ENCODE peak calls at places on chromosomes 6 and 20, in four cellular contexts. K, C, S and M are unnamed samples.

GRCh38 chr6:11096109-11096508 is 2.5 kb downstream of the SMIM13 start:
- DNase-seq in K (peak), S (peak), C (peak), M (peak)

GRCh38 chr6:152296648-152297376 is 340.4 kb downstream of the SYNE1 start:
- DNase-seq in K (no peak), S (no peak), C (no peak), M (no peak)

GRCh38 chr6:109406196-109406595 is 23.9 kb upstream of the CD164 start:
- DNase-seq in C (no peak), S (peak), K (no peak), M (peak)

GRCh38 chr6:137230547-137230946 is 11.4 kb upstream of the IFNGR1 start:
- DNase-seq in K (no peak), C (no peak), S (no peak), M (no peak)

GRCh38 chr6:161443868-161444267 is 170.0 kb upstream of the AGPAT4 start:
- DNase-seq in C (no peak), K (no peak), S (no peak), M (no peak)

GRCh38 chr6:169420912-169421543 is 167.4 kb upstream of the THBS2 start:
- DNase-seq in C (no peak), K (peak), S (no peak), M (no peak)

GRCh38 chr6:46935687-46936086 is 13.9 kb upstream of the ADGRF5 start:
- DNase-seq in C (no peak), S (no peak), K (no peak), M (no peak)

GRCh38 chr6:137155830-137156229 is 17.6 kb downstream of the IL22RA2 start:
- DNase-seq in C (no peak), K (peak), S (peak), M (peak)

GRCh38 chr6:19354181-19354580 is 483.0 kb upstream of the ID4 start:
- DNase-seq in K (no peak), S (no peak), C (no peak), M (no peak)

GRCh38 chr20:24747015-24747712 is 201.9 kb upstream of the CST7 start:
- DNase-seq in C (no peak), K (no peak), S (no peak), M (no peak)

GRCh38 chr20:48686238-48687096 is 141.3 kb downstream of the PREX1 start:
- DNase-seq in C (peak), S (peak), K (no peak), M (no peak)

GRCh38 chr6:157961829-157962228 is 19.8 kb upstream of the SYNJ2 start:
- DNase-seq in C (no peak), K (no peak), S (no peak), M (no peak)

GRCh38 chr6:138001750-138002349 is 105.4 kb downstream of the PERP start:
- DNase-seq in K (peak), C (peak), S (peak), M (no peak)

GRCh38 chr6:68638225-68638900 is 3.3 kb downstream of the ADGRB3 start:
- DNase-seq in S (no peak), C (no peak), K (peak), M (no peak)

GRCh38 chr6:13676551-13677156 is 35.0 kb downstream of the RANBP9 start:
- DNase-seq in K (no peak), S (no peak), C (no peak), M (no peak)

GRCh38 chr6:44092312-44092884 is 34.9 kb downstream of the MRPL14 start:
- DNase-seq in C (no peak), K (no peak), S (no peak), M (no peak)

GRCh38 chr20:39993737-39994136 is 695.3 kb downstream of the MAFB start:
- DNase-seq in K (no peak), C (no peak), S (no peak), M (no peak)

GRCh38 chr20:38141154-38141888 is 23.7 kb downstream of the TGM2 start:
- DNase-seq in S (no peak), K (no peak), C (no peak), M (no peak)

GRCh38 chr6:44489912-44490604 is 102.6 kb downstream of the CDC5L start:
- DNase-seq in K (peak), S (peak), C (no peak), M (peak)

GRCh38 chr20:21109144-21109543 is 3.0 kb upstream of the LINC00237 start:
- DNase-seq in K (no peak), S (no peak), C (no peak), M (no peak)

GRCh38 chr6:20644667-20645370 is 110.6 kb downstream of the CDKAL1 start:
- DNase-seq in K (peak), S (no peak), C (no peak), M (no peak)